ENCODE peak calls at places on chromosomes 1 and 21, in four cellular contexts. D, U, L and G are unnamed samples.

GRCh38 chr1:85398391-85399064 is 66.4 kb downstream of the DDAH1 start:
- DNase-seq in D (no peak), U (peak), L (no peak), G (no peak)

GRCh38 chr1:214398490-214398889 is 117.5 kb downstream of the SMYD2 start:
- DNase-seq in D (no peak), U (no peak), L (no peak), G (no peak)

GRCh38 chr21:14995695-14996490 is 68.9 kb downstream of the NRIP1 start:
- DNase-seq in D (no peak), U (peak), L (no peak), G (no peak)

GRCh38 chr1:182680901-182681300 is 3.5 kb downstream of the RGS8 start:
- DNase-seq in D (no peak), U (peak), L (no peak), G (no peak)

GRCh38 chr1:183349201-183349711 is 68.9 kb downstream of the NMNAT2 start:
- DNase-seq in D (no peak), U (peak), L (no peak), G (no peak)

GRCh38 chr1:23593556-23594148 is 34.4 kb upstream of the ID3 start:
- DNase-seq in D (no peak), U (peak), L (no peak), G (no peak)

GRCh38 chr1:223429313-223429731 is 36.1 kb downstream of the CCDC185 start:
- DNase-seq in D (no peak), U (peak), L (no peak), G (no peak)

GRCh38 chr1:240967070-240967724 is 355.2 kb upstream of the GREM2 start:
- DNase-seq in D (no peak), U (no peak), L (no peak), G (no peak)

GRCh38 chr1:112735752-112736151 is 20.6 kb upstream of the PPM1J start:
- DNase-seq in D (no peak), U (peak), L (no peak), G (no peak)

GRCh38 chr1:42845193-42845592 is 1.2 kb upstream of the ZNF691 start:
- DNase-seq in D (no peak), U (no peak), L (no peak), G (no peak)

GRCh38 chr21:20463362-20463761 is 534.8 kb upstream of the NCAM2 start:
- DNase-seq in D (no peak), U (no peak), L (no peak), G (no peak)

GRCh38 chr1:60813051-60813450 is 269.3 kb upstream of the NFIA start:
- DNase-seq in D (no peak), U (no peak), L (no peak), G (no peak)

GRCh38 chr1:21924503-21925005 is 12.6 kb downstream of the HSPG2 start:
- DNase-seq in D (no peak), U (no peak), L (no peak), G (no peak)

GRCh38 chr1:207904377-207904902 is 6.5 kb downstream of the CD34 start:
- DNase-seq in D (no peak), U (no peak), L (no peak), G (no peak)

GRCh38 chr1:241603626-241604337 is 36.4 kb downstream of the CHML start:
- DNase-seq in D (no peak), U (peak), L (no peak), G (no peak)

GRCh38 chr21:37675202-37675801 is 241.0 kb downstream of the KCNJ6 start:
- DNase-seq in D (no peak), U (no peak), L (no peak), G (peak)

GRCh38 chr1:161068306-161069200 is 1.1 kb downstream of the ARHGAP30 start:
- DNase-seq in D (no peak), U (no peak), L (no peak), G (no peak)

GRCh38 chr1:83751602-83752001 is 247.3 kb downstream of the TTLL7 start:
- DNase-seq in D (no peak), U (no peak), L (no peak), G (no peak)

GRCh38 chr21:29342394-29342957 is 43.8 kb downstream of the BACH1 start:
- DNase-seq in D (no peak), U (peak), L (no peak), G (no peak)

GRCh38 chr1:99645699-99646531 is at the start of gene PALMD:
- DNase-seq in D (no peak), U (peak), L (peak), G (peak)

GRCh38 chr1:166691476-166691875 is 147.8 kb upstream of the POGK start:
- DNase-seq in D (no peak), U (no peak), L (no peak), G (no peak)

GRCh38 chr1:67162954-67163353 is 3.3 kb upstream of the IL23R start:
- DNase-seq in D (no peak), U (peak), L (no peak), G (no peak)

GRCh38 chr1:109652446-109652845 is 3.5 kb upstream of the GSTM4 start:
- DNase-seq in D (no peak), U (peak), L (no peak), G (no peak)

GRCh38 chr1:41391834-41392527 is 30.7 kb downstream of the FOXO6 start:
- DNase-seq in D (no peak), U (no peak), L (no peak), G (no peak)

GRCh38 chr21:34909492-34910292 is 139.4 kb downstream of the RUNX1 start:
- DNase-seq in D (no peak), U (no peak), L (no peak), G (no peak)

GRCh38 chr1:100611086-100611485 is 73.1 kb downstream of the GPR88 start:
- DNase-seq in D (no peak), U (peak), L (no peak), G (no peak)

GRCh38 chr1:20343149-20343936 is 52.7 kb downstream of the VWA5B1 start:
- DNase-seq in D (no peak), U (no peak), L (no peak), G (peak)

GRCh38 chr1:234743866-234744581 is 134.0 kb upstream of the IRF2BP2 start:
- DNase-seq in D (no peak), U (no peak), L (no peak), G (no peak)

GRCh38 chr21:29105218-29105617 is 25.2 kb upstream of the MAP3K7CL start:
- DNase-seq in D (no peak), U (peak), L (no peak), G (no peak)

GRCh38 chr1:225368036-225368552 is 59.7 kb downstream of the LBR start:
- DNase-seq in D (no peak), U (no peak), L (no peak), G (no peak)

GRCh38 chr1:46474580-46474979 is 15.1 kb upstream of the DMBX1 start:
- DNase-seq in D (no peak), U (no peak), L (no peak), G (no peak)

GRCh38 chr1:203907901-203908300 is 46.5 kb downstream of the SNRPE start:
- DNase-seq in D (no peak), U (no peak), L (no peak), G (no peak)

GRCh38 chr21:36661511-36662309 is 37.2 kb upstream of the SIM2 start:
- DNase-seq in D (no peak), U (no peak), L (no peak), G (peak)

GRCh38 chr1:203158967-203159665 is 16.5 kb downstream of the MYBPH start:
- DNase-seq in D (no peak), U (no peak), L (no peak), G (no peak)

GRCh38 chr1:161791889-161792655 is 26.0 kb downstream of the ATF6 start:
- DNase-seq in D (no peak), U (peak), L (no peak), G (no peak)

GRCh38 chr21:39204134-39204533 is 20.9 kb upstream of the PSMG1 start:
- DNase-seq in D (no peak), U (no peak), L (no peak), G (no peak)
- TF ChIP-seq CTCF in D (no peak), U (peak), L (peak), G (peak)

DNA sequence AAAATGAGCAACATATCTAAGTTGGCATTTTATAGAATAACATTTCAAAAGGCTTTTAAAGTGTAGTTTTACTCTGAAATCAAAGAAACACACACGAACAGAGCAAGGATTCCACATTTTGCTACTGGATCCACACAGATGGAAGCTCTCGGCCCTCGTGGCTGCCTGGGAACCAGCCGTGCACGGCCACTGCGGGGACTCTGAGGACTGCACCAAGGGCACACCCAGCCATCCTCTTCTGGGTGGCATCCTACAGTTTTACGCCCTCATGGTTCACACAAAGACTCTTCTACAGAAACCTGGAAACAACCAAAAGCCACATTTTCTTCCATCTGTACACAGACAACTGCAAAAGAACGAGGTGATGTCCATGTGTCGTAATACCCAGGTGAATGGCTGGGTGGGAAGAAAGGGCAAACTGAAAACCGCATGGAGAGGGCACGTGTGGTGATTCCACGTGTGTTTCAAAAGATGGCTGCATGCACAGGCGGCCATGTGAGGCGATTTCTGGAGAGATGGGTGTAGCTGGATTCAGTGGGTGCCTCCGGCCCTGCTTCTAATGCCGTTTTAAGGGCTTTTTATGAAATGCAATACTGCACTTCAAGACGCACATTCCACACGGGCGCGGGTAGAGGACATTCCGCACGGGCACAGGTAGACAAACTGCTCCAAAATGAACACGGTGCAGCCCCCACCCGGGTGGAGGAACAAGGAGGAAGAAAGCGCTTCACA is 8.1 kb downstream of the POFUT2 start:
- DNase-seq in D (no peak), U (no peak), L (peak), G (no peak)
- TF ChIP-seq CTCF in D (no peak), U (no peak), L (no peak), G (no peak)

GRCh38 chr1:111213412-111213811 is 13.0 kb upstream of the DENND2D start:
- DNase-seq in D (no peak), U (no peak), L (no peak), G (no peak)
- TF ChIP-seq CTCF in D (no peak), U (no peak), L (no peak), G (no peak)

DNA sequence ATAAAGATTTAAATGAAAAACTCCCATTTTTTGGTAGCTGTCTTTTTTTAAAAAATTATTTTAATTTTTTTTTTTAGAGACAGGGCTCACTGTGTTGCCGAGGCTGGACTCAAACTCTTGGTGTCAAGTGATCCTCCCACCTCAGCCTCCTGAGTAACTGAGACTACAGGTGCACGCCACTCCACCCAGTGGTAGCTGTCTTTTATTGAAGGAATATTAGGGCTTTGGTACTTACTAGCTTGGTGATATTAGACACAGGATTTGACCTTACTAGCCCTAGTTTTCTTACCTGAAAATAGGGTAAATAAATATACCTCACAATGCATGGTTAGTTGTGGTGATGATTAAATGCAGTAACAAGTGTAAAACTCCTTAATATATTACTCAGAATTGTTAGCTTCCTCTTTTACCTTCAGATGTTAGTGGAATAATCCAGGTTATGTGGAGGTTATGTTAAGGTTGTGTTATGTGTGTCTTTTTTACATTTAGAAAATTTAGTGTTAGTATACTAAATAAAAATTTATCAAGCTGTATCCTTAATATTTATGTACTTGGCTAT is 66.8 kb downstream of the PHACTR4 start:
- DNase-seq in D (no peak), U (no peak), L (no peak), G (no peak)
- TF ChIP-seq CTCF in D (no peak), U (no peak), L (no peak), G (peak)

GRCh38 chr21:41973861-41974751 is 20.3 kb upstream of the C2CD2 start:
- DNase-seq in D (no peak), U (no peak), L (peak), G (no peak)
- TF ChIP-seq CTCF in D (no peak), U (peak), L (no peak), G (peak)

GRCh38 chr1:25033828-25034451 is 103.9 kb upstream of the RUNX3 start:
- DNase-seq in D (no peak), U (no peak), L (no peak), G (no peak)
- TF ChIP-seq CTCF in D (no peak), U (no peak), L (no peak), G (no peak)

GRCh38 chr21:46323227-46323709 is 402 bp downstream of the C21orf58 start:
- DNase-seq in D (no peak), U (no peak), L (peak), G (no peak)

GRCh38 chr21:46326110-46326703 is 2.3 kb downstream of the PCNT start:
- DNase-seq in D (no peak), U (no peak), L (no peak), G (no peak)

GRCh38 chr21:46324390-46325072 is 575 bp downstream of the PCNT start:
- DNase-seq in D (peak), U (peak), L (peak), G (peak)

GRCh38 chr21:46323710-46324389 is at the start of the genes C21orf58 and PCNT:
- DNase-seq in D (peak), U (peak), L (peak), G (peak)

GRCh38 chr21:46325073-46325912 is 1.3 kb downstream of the PCNT start:
- DNase-seq in D (no peak), U (peak), L (no peak), G (peak)
- TF ChIP-seq CTCF in D (no peak), U (no peak), L (peak), G (peak)

GRCh38 chr1:226870323-226871046 is at the start of gene PSEN2:
- DNase-seq in D (peak), U (peak), L (no peak), G (peak)
- TF ChIP-seq CTCF in D (no peak), U (no peak), L (peak), G (peak)

GRCh38 chr1:26862781-26863676 is at the start of gene SFN:
- DNase-seq in D (no peak), U (peak), L (no peak), G (no peak)
- TF ChIP-seq CTCF in D (no peak), U (peak), L (peak), G (peak)

DNA sequence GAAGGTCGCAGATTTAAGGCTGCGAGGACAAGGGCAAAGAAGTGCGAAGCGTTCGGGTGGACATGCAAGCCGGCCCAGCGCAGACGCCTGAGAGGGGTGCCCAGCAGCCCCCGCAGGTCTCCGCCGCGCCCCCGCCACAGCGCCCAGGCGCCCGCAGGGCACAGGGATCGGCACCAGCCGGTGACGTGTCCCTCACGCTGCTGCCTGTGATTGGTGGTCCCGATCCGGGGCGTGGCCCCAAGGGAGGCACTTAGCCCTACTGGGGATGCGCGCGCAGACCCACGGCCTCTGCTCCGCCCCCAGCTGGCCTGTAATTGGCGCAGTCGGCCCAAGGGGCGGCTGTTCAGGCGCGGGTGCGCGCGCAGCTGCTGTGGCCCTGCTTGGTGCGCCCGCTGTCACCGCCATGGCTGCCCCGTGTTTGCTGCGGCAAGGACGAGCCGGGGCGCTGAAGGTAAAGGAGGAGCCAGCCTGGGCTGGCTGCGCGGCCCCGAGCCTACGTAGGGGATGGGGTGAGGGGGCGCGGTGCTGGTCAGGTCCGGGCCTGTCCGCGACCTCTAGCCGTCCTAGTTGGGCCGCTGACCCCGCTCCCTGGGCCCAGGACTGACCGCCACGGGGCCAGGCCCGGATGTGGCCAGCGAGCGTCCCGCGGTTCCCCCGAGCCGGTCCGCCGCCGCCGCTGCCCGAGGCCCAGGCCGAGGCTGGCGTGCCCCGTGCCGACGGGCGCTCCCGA is at the start of gene NDUFV3:
- DNase-seq in D (peak), U (peak), L (peak), G (peak)
- TF ChIP-seq CTCF in D (no peak), U (no peak), L (no peak), G (no peak)